ENCODE peak calls at places on chromosomes 11 and 22, in seven cellular contexts. One of them, this sample, is unnamed.

GRCh38 chr11:4642043-4642442 is 1.7 kb upstream of the OR51E1 start:
- DNase-seq in EH: no peak
- DNase-seq in cardiac muscle cell: no peak
- DNase-seq in stimulated activated CD4-positive, alpha-beta T cell treated with anti-CD3 and anti-CD28 coated beads, Interleukin-12 subunit alpha, Interleukin-12 subunit beta, amount 100 ng/mL, for 48 hours: no peak
- DNase-seq in WTC11: no peak
- DNase-seq in hepatic stellate cell: no peak
- DNase-seq in PC-9: no peak
- DNase-seq in this sample: no peak

GRCh38 chr11:78292109-78292803 is 103.5 kb downstream of the USP35 start:
- DNase-seq in EH: no peak
- DNase-seq in cardiac muscle cell: no peak
- DNase-seq in stimulated activated CD4-positive, alpha-beta T cell treated with anti-CD3 and anti-CD28 coated beads, Interleukin-12 subunit alpha, Interleukin-12 subunit beta, amount 100 ng/mL, for 48 hours: no peak
- DNase-seq in WTC11: no peak
- DNase-seq in hepatic stellate cell: no peak
- DNase-seq in PC-9: no peak
- DNase-seq in this sample: no peak

GRCh38 chr11:57335343-57336110 is at the start of gene SSRP1:
- DNase-seq in EH: peak
- DNase-seq in cardiac muscle cell: peak
- DNase-seq in stimulated activated CD4-positive, alpha-beta T cell treated with anti-CD3 and anti-CD28 coated beads, Interleukin-12 subunit alpha, Interleukin-12 subunit beta, amount 100 ng/mL, for 48 hours: peak
- DNase-seq in WTC11: peak
- DNase-seq in hepatic stellate cell: peak
- DNase-seq in PC-9: peak
- DNase-seq in this sample: peak

GRCh38 chr22:30372915-30373314 is 14.3 kb downstream of the RNF215 start:
- DNase-seq in EH: no peak
- DNase-seq in cardiac muscle cell: no peak
- DNase-seq in stimulated activated CD4-positive, alpha-beta T cell treated with anti-CD3 and anti-CD28 coated beads, Interleukin-12 subunit alpha, Interleukin-12 subunit beta, amount 100 ng/mL, for 48 hours: no peak
- DNase-seq in WTC11: no peak
- DNase-seq in hepatic stellate cell: no peak
- DNase-seq in PC-9: no peak
- DNase-seq in this sample: no peak

GRCh38 chr11:73655686-73656085 is 9.3 kb downstream of the PLEKHB1 start:
- DNase-seq in EH: no peak
- DNase-seq in cardiac muscle cell: no peak
- DNase-seq in stimulated activated CD4-positive, alpha-beta T cell treated with anti-CD3 and anti-CD28 coated beads, Interleukin-12 subunit alpha, Interleukin-12 subunit beta, amount 100 ng/mL, for 48 hours: no peak
- DNase-seq in WTC11: no peak
- DNase-seq in hepatic stellate cell: no peak
- DNase-seq in PC-9: no peak
- DNase-seq in this sample: no peak

GRCh38 chr22:39832627-39833074 is 60.9 kb downstream of the ENTHD1 start:
- DNase-seq in EH: no peak
- DNase-seq in cardiac muscle cell: no peak
- DNase-seq in stimulated activated CD4-positive, alpha-beta T cell treated with anti-CD3 and anti-CD28 coated beads, Interleukin-12 subunit alpha, Interleukin-12 subunit beta, amount 100 ng/mL, for 48 hours: no peak
- DNase-seq in WTC11: no peak
- DNase-seq in hepatic stellate cell: no peak
- DNase-seq in PC-9: no peak
- DNase-seq in this sample: no peak

GRCh38 chr11:78811622-78812021 is 237.0 kb upstream of the NARS2 start:
- DNase-seq in EH: no peak
- DNase-seq in cardiac muscle cell: no peak
- DNase-seq in stimulated activated CD4-positive, alpha-beta T cell treated with anti-CD3 and anti-CD28 coated beads, Interleukin-12 subunit alpha, Interleukin-12 subunit beta, amount 100 ng/mL, for 48 hours: no peak
- DNase-seq in WTC11: no peak
- DNase-seq in hepatic stellate cell: no peak
- DNase-seq in PC-9: no peak
- DNase-seq in this sample: no peak

GRCh38 chr22:30252411-30253204 is 6.0 kb upstream of the LIF start:
- DNase-seq in EH: no peak
- DNase-seq in cardiac muscle cell: no peak
- DNase-seq in stimulated activated CD4-positive, alpha-beta T cell treated with anti-CD3 and anti-CD28 coated beads, Interleukin-12 subunit alpha, Interleukin-12 subunit beta, amount 100 ng/mL, for 48 hours: no peak
- DNase-seq in WTC11: no peak
- DNase-seq in hepatic stellate cell: no peak
- DNase-seq in PC-9: peak
- DNase-seq in this sample: no peak

GRCh38 chr22:44369241-44369652 is 56.5 kb upstream of the SHISAL1 start:
- DNase-seq in EH: no peak
- DNase-seq in cardiac muscle cell: no peak
- DNase-seq in stimulated activated CD4-positive, alpha-beta T cell treated with anti-CD3 and anti-CD28 coated beads, Interleukin-12 subunit alpha, Interleukin-12 subunit beta, amount 100 ng/mL, for 48 hours: no peak
- DNase-seq in WTC11: peak
- DNase-seq in hepatic stellate cell: no peak
- DNase-seq in PC-9: no peak
- DNase-seq in this sample: no peak